ENCODE peak calls at places on chromosomes 13 and 19, in nine cellular contexts. H is PC-3, Z is fibroblast of lung, I is trophoblast cell, S is colonic mucosa, T is H9, A is neural progenitor cell, L is IMR-90, N is astrocyte. C is an unnamed sample. For H3K4me1, the result is how much of the 10 kb centered on the place peaks cover.

GRCh38 chr13:107866007-107866665 is 349.2 kb downstream of the LIG4 start:
- DNase-seq in H (peak), Z (no peak), I (no peak), S (no peak), T (peak), A (peak), L (peak), N (peak), C (peak)

GRCh38 chr19:14957464-14957863 is 16.2 kb downstream of the OR7C2 start:
- DNase-seq in H (no peak), Z (no peak), I (no peak), S (no peak), T (no peak), A (no peak), L (no peak), N (no peak), C (no peak)

GRCh38 chr13:112918746-112919145 is 50.3 kb upstream of the MCF2L start:
- DNase-seq in H (no peak), Z (no peak), I (no peak), S (no peak), T (no peak), A (no peak), L (no peak), N (no peak), C (no peak)

GRCh38 chr19:34474233-34474989 is 7.1 kb upstream of the WTIP start:
- DNase-seq in H (no peak), Z (no peak), I (no peak), S (no peak), T (no peak), A (no peak), L (peak), N (no peak), C (no peak)

GRCh38 chr13:40179882-40180281 is 486.6 kb downstream of the FOXO1 start:
- DNase-seq in H (no peak), Z (no peak), I (no peak), S (no peak), T (no peak), A (no peak), L (no peak), N (no peak), C (no peak)

GRCh38 chr13:31159306-31159705 is 2.4 kb downstream of the HSPH1 start:
- DNase-seq in H (no peak), Z (no peak), I (no peak), S (no peak), T (no peak), A (no peak), L (peak), N (no peak), C (peak)

GRCh38 chr19:40982594-40983101 is 8.4 kb upstream of the CYP2B6 start:
- DNase-seq in H (peak), Z (peak), I (no peak), S (no peak), T (peak), A (no peak), L (peak), N (peak), C (peak)

GRCh38 chr13:37277435-37278144 is 172.1 kb upstream of the CSNK1A1L start:
- DNase-seq in H (no peak), Z (no peak), I (no peak), S (no peak), T (no peak), A (no peak), L (peak), N (peak), C (no peak)

GRCh38 chr19:34639491-34640085 is 37.4 kb downstream of the SCGB2B2 start:
- DNase-seq in H (peak), Z (peak), I (peak), S (peak), T (peak), A (peak), L (peak), N (peak), C (peak)

GRCh38 chr19:49896863-49897621 is at the start of gene IL4I1:
- DNase-seq in H (no peak), Z (no peak), I (no peak), S (no peak), T (no peak), A (no peak), L (peak), N (peak), C (no peak)

GRCh38 chr13:106560791-106561190 is 7.1 kb downstream of the ARGLU1 start:
- DNase-seq in H (no peak), Z (no peak), I (no peak), S (no peak), T (no peak), A (no peak), L (no peak), N (no peak), C (no peak)

GRCh38 chr19:40906512-40906911 is 24.5 kb upstream of the CYP2A7 start:
- DNase-seq in H (no peak), Z (no peak), I (no peak), S (no peak), T (no peak), A (no peak), L (no peak), N (no peak), C (no peak)

GRCh38 chr19:58571575-58571947 is 1.6 kb downstream of the MZF1 start:
- DNase-seq in H (no peak), Z (no peak), I (no peak), S (peak), T (no peak), A (no peak), L (no peak), N (no peak), C (no peak)

GRCh38 chr19:1855828-1856255 is 7.5 kb downstream of the KLF16 start:
- DNase-seq in H (no peak), Z (no peak), I (no peak), S (peak), T (no peak), A (no peak), L (peak), N (no peak), C (no peak)

GRCh38 chr13:72839831-72840426 is 58.0 kb downstream of the PIBF1 start:
- DNase-seq in H (peak), Z (peak), I (peak), S (peak), T (peak), A (peak), L (peak), N (peak), C (peak)

GRCh38 chr13:106230450-106230849 is 305.0 kb downstream of the EFNB2 start:
- DNase-seq in H (peak), Z (peak), I (no peak), S (no peak), T (no peak), A (no peak), L (peak), N (peak), C (peak)

GRCh38 chr19:2042485-2043268 is 8.4 kb downstream of the MKNK2 start:
- DNase-seq in H (no peak), Z (no peak), I (no peak), S (peak), T (no peak), A (peak), L (no peak), N (no peak), C (no peak)

GRCh38 chr13:36163809-36164308 is 32.7 kb upstream of the DCLK1 start:
- DNase-seq in H (peak), Z (peak), I (no peak), S (peak), T (no peak), A (no peak), L (peak), N (peak), C (peak)

GRCh38 chr13:62033932-62034331 is 618.3 kb upstream of the PCDH20 start:
- DNase-seq in H (no peak), Z (peak), I (no peak), S (no peak), T (no peak), A (peak), L (no peak), N (no peak), C (no peak)

GRCh38 chr19:53432088-53432661 is 391 bp downstream of the ZNF761 start:
- DNase-seq in H (peak), Z (peak), I (no peak), S (no peak), T (no peak), A (peak), L (peak), N (no peak), C (peak)

GRCh38 chr19:34998777-34999497 is 1.2 kb upstream of the GRAMD1A start:
- DNase-seq in H (no peak), Z (no peak), I (no peak), S (peak), T (peak), A (no peak), L (no peak), N (no peak), C (no peak)

GRCh38 chr19:39402417-39403297 is 4.0 kb upstream of the ZFP36 start:
- DNase-seq in H (peak), Z (peak), I (peak), S (peak), T (peak), A (peak), L (peak), N (peak), C (peak)

GRCh38 chr19:33301900-33302174 is 497 bp downstream of the CEBPA start:
- DNase-seq in H (no peak), Z (no peak), I (no peak), S (no peak), T (no peak), A (peak), L (no peak), N (no peak), C (no peak)

GRCh38 chr13:89212186-89212585 is 1541.0 kb downstream of the SLITRK5 start:
- DNase-seq in H (no peak), Z (no peak), I (no peak), S (no peak), T (no peak), A (no peak), L (no peak), N (no peak), C (no peak)

GRCh38 chr13:109844396-109844795 is 58.0 kb upstream of the IRS2 start:
- DNase-seq in H (peak), Z (peak), I (no peak), S (no peak), T (no peak), A (no peak), L (peak), N (peak), C (peak)

GRCh38 chr13:23984541-23984940 is 87.2 kb upstream of the C1QTNF9B start:
- DNase-seq in H (peak), Z (no peak), I (no peak), S (no peak), T (no peak), A (no peak), L (no peak), N (peak), C (peak)

GRCh38 chr19:16969127-16969526 is 57.5 kb downstream of the CPAMD8 start:
- DNase-seq in H (peak), Z (no peak), I (peak), S (no peak), T (no peak), A (no peak), L (no peak), N (no peak), C (peak)

GRCh38 chr13:99227331-99227900 is 26.8 kb downstream of the UBAC2 start:
- DNase-seq in H (no peak), Z (no peak), I (no peak), S (no peak), T (no peak), A (no peak), L (no peak), N (no peak), C (no peak)

DNA sequence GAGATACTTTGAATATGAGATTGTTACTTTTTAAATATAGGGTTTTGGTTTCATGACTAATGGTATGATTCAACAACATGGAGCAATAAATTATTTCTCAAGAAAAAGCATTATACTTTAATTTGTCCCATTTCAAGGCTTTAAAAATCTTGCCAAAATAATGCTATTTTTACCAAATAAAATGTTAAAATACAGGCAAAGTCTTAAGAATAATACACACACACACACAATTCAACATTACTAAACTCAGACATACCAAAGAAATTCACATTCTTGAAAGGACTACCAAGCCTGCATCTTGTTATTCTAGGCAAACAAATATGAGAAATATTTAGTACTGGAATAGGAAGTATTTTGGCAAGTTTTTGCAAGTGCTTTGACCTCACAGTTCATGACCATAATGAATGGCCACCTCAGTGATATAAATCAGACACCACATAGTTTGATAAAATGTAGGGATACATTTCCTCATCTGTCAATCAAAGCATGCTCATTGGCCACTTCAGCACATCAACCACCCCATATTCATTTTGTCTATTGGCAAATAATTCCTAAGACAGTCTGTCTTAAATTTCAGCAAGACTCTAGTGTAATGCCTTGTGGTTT is 107.2 kb downstream of the NALCN start:
- DNase-seq in H (peak), Z (peak), I (no peak), S (no peak), T (no peak), A (no peak), L (peak), N (peak), C (peak)
- H3K27ac ChIP-seq in H (peak), Z (no peak), I (no peak), S (no peak), T (no peak), A (no peak), L (no peak), N (peak), C (peak)

GRCh38 chr19:18002347-18002850 is 5.6 kb upstream of the ARRDC2 start:
- DNase-seq in H (no peak), Z (no peak), I (no peak), S (no peak), T (no peak), A (no peak), L (no peak), N (no peak), C (no peak)

GRCh38 chr19:18000981-18001836 is 6.8 kb upstream of the ARRDC2 start:
- DNase-seq in H (peak), Z (peak), I (peak), S (peak), T (peak), A (peak), L (peak), N (peak), C (peak)

GRCh38 chr19:17999685-18000479 is 8.1 kb upstream of the ARRDC2 start:
- DNase-seq in H (no peak), Z (no peak), I (no peak), S (no peak), T (no peak), A (no peak), L (no peak), N (no peak), C (no peak)

GRCh38 chr19:18000480-18000980 is 7.4 kb upstream of the ARRDC2 start:
- DNase-seq in H (no peak), Z (no peak), I (no peak), S (no peak), T (no peak), A (peak), L (no peak), N (no peak), C (no peak)

GRCh38 chr19:18001837-18002345 is 6.1 kb upstream of the ARRDC2 start:
- DNase-seq in H (no peak), Z (no peak), I (no peak), S (no peak), T (no peak), A (no peak), L (no peak), N (no peak), C (no peak)
- H3K9ac ChIP-seq in H (peak), Z (peak), I (no peak), S (peak), T (no peak), A (no peak), L (peak), N (peak), C (peak)

GRCh38 chr19:4379383-4380253 is 20.7 kb downstream of the SH3GL1 start:
- DNase-seq in H (peak), Z (no peak), I (peak), S (no peak), T (no peak), A (no peak), L (peak), N (peak), C (peak)
- H3K4me1 ChIP-seq in H (half or more), Z (under half), I (under half), S (under half), T (under half), A (under half), L (under half), N (under half), C (half or more)

DNA sequence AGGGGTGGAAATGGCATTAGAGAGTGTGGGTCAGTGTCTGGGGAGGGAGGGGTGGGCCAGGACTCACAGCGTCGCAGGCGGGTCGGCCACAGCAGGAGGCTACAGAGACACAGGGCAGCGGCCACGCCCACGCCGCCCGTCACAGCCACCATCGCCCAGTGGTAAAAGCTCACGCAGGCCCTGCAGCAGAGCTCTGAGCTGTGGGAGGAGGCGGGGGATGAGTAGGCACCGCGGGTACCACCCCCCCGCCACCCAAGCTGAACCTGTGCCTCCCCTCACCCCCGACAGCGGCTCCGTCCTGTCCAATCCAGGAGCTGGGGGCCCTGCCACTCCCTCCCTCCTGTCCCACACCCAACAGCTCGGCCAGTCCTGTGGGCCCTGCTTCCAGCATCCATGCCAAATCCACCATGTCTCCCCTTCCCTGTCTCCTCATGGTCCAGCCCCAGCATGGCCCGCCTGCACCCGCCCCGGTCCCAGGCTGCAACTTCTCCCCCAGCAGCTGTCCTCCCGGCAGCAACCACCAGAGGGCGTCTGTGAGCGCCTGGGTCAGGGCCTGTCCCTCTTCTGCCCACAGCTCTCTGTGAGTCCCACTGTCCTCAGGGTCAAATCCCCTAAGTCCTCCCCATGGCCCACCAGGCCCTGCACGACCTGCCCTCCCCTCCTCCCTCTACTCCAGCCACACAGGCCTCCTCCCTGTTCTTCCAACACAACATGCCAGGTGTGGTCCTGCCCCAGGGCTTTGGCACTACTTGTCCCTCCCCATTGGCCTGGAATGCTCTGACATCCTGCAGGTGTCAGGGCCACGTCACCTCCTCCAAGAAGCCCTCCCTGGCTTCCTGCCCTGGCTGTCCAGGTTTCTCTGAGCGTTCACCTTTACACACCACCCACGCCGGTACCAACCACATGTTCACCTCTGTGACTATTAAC is 6.0 kb downstream of the TEKTIP1 start:
- DNase-seq in H (peak), Z (peak), I (peak), S (peak), T (peak), A (peak), L (peak), N (no peak), C (peak)
- H3K27ac ChIP-seq in H (no peak), Z (no peak), I (no peak), S (no peak), T (no peak), A (no peak), L (no peak), N (no peak), C (no peak)

DNA sequence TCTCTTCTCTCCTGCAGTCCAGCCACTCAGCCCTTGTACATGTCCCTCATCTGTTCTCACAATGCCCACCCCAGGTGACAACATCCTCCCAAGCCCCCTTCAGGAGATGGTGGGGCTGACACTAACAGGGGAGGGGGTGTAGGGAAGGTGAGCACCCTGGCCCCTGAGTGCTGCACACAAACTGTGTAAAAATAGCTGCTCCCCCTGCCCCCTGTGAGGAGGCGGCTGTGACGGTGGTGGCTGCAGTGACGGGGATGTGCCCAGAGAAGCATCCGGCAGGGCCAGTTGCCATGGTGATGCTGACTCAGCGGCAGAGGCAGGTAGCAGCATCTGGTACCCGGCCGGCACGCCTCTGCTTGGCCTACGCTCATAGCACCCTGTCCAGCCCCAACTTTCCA is 13.0 kb upstream of the JUND start:
- DNase-seq in H (peak), Z (no peak), I (peak), S (no peak), T (peak), A (peak), L (no peak), N (no peak), C (peak)
- H3K9ac ChIP-seq in H (no peak), Z (no peak), I (no peak), S (peak), T (no peak), A (no peak), L (no peak), N (no peak), C (no peak)

GRCh38 chr13:32212420-32212819 is 102.7 kb downstream of the ZAR1L start:
- DNase-seq in H (peak), Z (peak), I (no peak), S (no peak), T (no peak), A (no peak), L (peak), N (peak), C (peak)
- H3K4me1 ChIP-seq in H (under half), Z (under half), I (under half), S (under half), T (under half), A (under half), L (under half), N (under half), C (under half)

DNA sequence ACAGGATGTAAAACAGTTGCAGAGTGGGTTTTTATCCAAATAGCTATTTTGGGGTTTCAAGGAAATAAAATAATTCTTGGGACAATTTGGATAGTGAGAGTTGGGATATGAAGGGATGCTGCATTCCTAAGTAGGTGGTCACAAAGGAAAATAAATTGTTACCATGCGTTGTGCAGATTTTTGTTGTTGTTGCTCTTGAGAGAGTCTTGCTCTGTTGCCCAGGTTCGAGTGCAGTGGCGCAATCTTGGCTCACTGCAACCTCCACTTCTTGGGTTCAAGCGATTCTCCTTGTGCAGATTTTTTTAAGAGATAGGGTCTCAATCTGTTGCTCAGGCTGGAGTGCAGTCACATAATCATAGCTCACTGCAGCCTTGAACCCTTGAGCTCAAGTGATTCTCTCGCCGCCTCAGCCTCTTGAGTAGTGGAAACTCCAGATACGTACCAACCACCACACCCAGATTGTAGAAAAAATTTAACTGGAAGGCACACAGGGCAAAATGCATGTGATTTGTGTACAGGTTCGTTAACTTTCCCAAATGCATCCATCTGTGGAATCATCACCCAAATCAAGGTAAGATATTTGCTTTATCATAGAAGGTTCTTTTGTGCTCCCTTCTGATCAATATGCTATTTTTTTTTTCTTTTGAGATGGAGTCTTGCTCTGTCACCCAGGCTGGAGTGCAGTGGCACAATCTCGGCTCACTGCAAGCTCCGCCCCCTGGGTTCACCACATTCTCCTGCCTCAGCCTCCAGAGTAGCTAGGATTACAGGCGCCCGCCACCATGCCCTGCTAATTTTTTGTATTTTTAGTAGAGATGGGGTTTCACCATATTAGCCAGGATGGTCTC is 16.0 kb downstream of the SLC1A5 start:
- DNase-seq in H (no peak), Z (no peak), I (no peak), S (no peak), T (no peak), A (no peak), L (no peak), N (no peak), C (no peak)
- H3K27ac ChIP-seq in H (no peak), Z (no peak), I (no peak), S (no peak), T (no peak), A (no peak), L (no peak), N (no peak), C (no peak)

C was measured in mammary epithelial cell.